ENCODE peak calls at places on chromosomes 4 and X, in seven cellular contexts. One of them, this sample, is unnamed.

GRCh38 chrX:151702741-151703352 is 7.6 kb downstream of the PRRG3 start:
- DNase-seq in NCI-H1092: no peak
- DNase-seq in RPMI7951: no peak
- DNase-seq in head of caudate nucleus: no peak
- DNase-seq in HT1080: no peak
- DNase-seq in amygdala: no peak
- DNase-seq in chondrocyte: no peak
- DNase-seq in this sample: no peak

GRCh38 chr4:125390126-125390525 is 75.4 kb downstream of the FAT4 start:
- DNase-seq in amygdala: no peak
- DNase-seq in RPMI7951: peak
- DNase-seq in NCI-H1092: no peak
- DNase-seq in head of caudate nucleus: no peak
- DNase-seq in chondrocyte: no peak
- DNase-seq in HT1080: peak
- DNase-seq in this sample: no peak

GRCh38 chr4:169009281-169010124 is 552 bp downstream of the CBR4 start:
- DNase-seq in chondrocyte: no peak
- DNase-seq in HT1080: peak
- DNase-seq in amygdala: peak
- DNase-seq in RPMI7951: peak
- DNase-seq in NCI-H1092: peak
- DNase-seq in head of caudate nucleus: peak
- DNase-seq in this sample: peak

GRCh38 chr4:64271601-64272081 is 137.6 kb downstream of the TECRL start:
- DNase-seq in NCI-H1092: no peak
- DNase-seq in chondrocyte: no peak
- DNase-seq in amygdala: no peak
- DNase-seq in HT1080: peak
- DNase-seq in head of caudate nucleus: no peak
- DNase-seq in RPMI7951: peak
- DNase-seq in this sample: no peak

GRCh38 chr4:993111-994029 is at the start of gene SLC26A1:
- DNase-seq in amygdala: no peak
- DNase-seq in NCI-H1092: no peak
- DNase-seq in head of caudate nucleus: no peak
- DNase-seq in HT1080: no peak
- DNase-seq in chondrocyte: no peak
- DNase-seq in RPMI7951: no peak
- DNase-seq in this sample: no peak

GRCh38 chr4:111806331-111806730 is 338.9 kb upstream of the FAM241A start:
- DNase-seq in NCI-H1092: no peak
- DNase-seq in HT1080: peak
- DNase-seq in RPMI7951: no peak
- DNase-seq in head of caudate nucleus: no peak
- DNase-seq in amygdala: no peak
- DNase-seq in chondrocyte: no peak
- DNase-seq in this sample: no peak

GRCh38 chr4:110049951-110050925 is 137.6 kb downstream of the EGF start:
- DNase-seq in amygdala: peak
- DNase-seq in HT1080: peak
- DNase-seq in RPMI7951: peak
- DNase-seq in NCI-H1092: peak
- DNase-seq in head of caudate nucleus: peak
- DNase-seq in chondrocyte: no peak
- DNase-seq in this sample: no peak

GRCh38 chrX:148522006-148522405 is 21.6 kb downstream of the AFF2 start:
- DNase-seq in head of caudate nucleus: no peak
- DNase-seq in HT1080: no peak
- DNase-seq in NCI-H1092: no peak
- DNase-seq in RPMI7951: no peak
- DNase-seq in chondrocyte: no peak
- DNase-seq in amygdala: no peak
- DNase-seq in this sample: no peak

GRCh38 chr4:144787365-144788263 is 141.7 kb downstream of the HHIP start:
- DNase-seq in HT1080: peak
- DNase-seq in chondrocyte: no peak
- DNase-seq in amygdala: no peak
- DNase-seq in head of caudate nucleus: no peak
- DNase-seq in NCI-H1092: no peak
- DNase-seq in RPMI7951: peak
- DNase-seq in this sample: no peak

GRCh38 chrX:153934473-153935325 is at the start of gene NAA10:
- DNase-seq in amygdala: peak
- DNase-seq in HT1080: peak
- DNase-seq in RPMI7951: peak
- DNase-seq in chondrocyte: no peak
- DNase-seq in NCI-H1092: peak
- DNase-seq in head of caudate nucleus: peak
- DNase-seq in this sample: peak

GRCh38 chr4:186486172-186486571 is 69.2 kb downstream of the MTNR1A start:
- DNase-seq in RPMI7951: peak
- DNase-seq in HT1080: no peak
- DNase-seq in NCI-H1092: no peak
- DNase-seq in head of caudate nucleus: no peak
- DNase-seq in chondrocyte: no peak
- DNase-seq in amygdala: peak
- DNase-seq in this sample: no peak

GRCh38 chr4:145788765-145789164 is 108.8 kb downstream of the C4orf51 start:
- DNase-seq in NCI-H1092: no peak
- DNase-seq in head of caudate nucleus: no peak
- DNase-seq in HT1080: no peak
- DNase-seq in amygdala: no peak
- DNase-seq in chondrocyte: no peak
- DNase-seq in RPMI7951: no peak
- DNase-seq in this sample: no peak

GRCh38 chr4:102869569-102870227 is 906 bp downstream of the CISD2 start:
- DNase-seq in RPMI7951: no peak
- DNase-seq in NCI-H1092: no peak
- DNase-seq in amygdala: peak
- DNase-seq in HT1080: no peak
- DNase-seq in chondrocyte: no peak
- DNase-seq in head of caudate nucleus: peak
- DNase-seq in this sample: peak

GRCh38 chr4:165011403-165011802 is 20.4 kb upstream of the TRIM60 start:
- DNase-seq in amygdala: no peak
- DNase-seq in chondrocyte: no peak
- DNase-seq in RPMI7951: peak
- DNase-seq in HT1080: no peak
- DNase-seq in head of caudate nucleus: no peak
- DNase-seq in NCI-H1092: no peak
- DNase-seq in this sample: no peak

GRCh38 chrX:18424482-18425198 is 768 bp upstream of the CDKL5 start:
- DNase-seq in head of caudate nucleus: peak
- DNase-seq in chondrocyte: no peak
- DNase-seq in NCI-H1092: peak
- DNase-seq in amygdala: peak
- DNase-seq in HT1080: peak
- DNase-seq in RPMI7951: peak
- DNase-seq in this sample: peak

GRCh38 chr4:14336656-14337055 is 665.6 kb upstream of the CPEB2 start:
- DNase-seq in HT1080: peak
- DNase-seq in NCI-H1092: no peak
- DNase-seq in head of caudate nucleus: no peak
- DNase-seq in chondrocyte: no peak
- DNase-seq in amygdala: no peak
- DNase-seq in RPMI7951: peak
- DNase-seq in this sample: no peak

GRCh38 chr4:182504440-182504839 is 261.2 kb downstream of the TENM3 start:
- DNase-seq in head of caudate nucleus: no peak
- DNase-seq in HT1080: no peak
- DNase-seq in chondrocyte: no peak
- DNase-seq in amygdala: no peak
- DNase-seq in RPMI7951: no peak
- DNase-seq in NCI-H1092: no peak
- DNase-seq in this sample: no peak

GRCh38 chr4:70505152-70505748 is 13.1 kb upstream of the AMTN start:
- DNase-seq in chondrocyte: no peak
- DNase-seq in NCI-H1092: peak
- DNase-seq in amygdala: peak
- DNase-seq in head of caudate nucleus: peak
- DNase-seq in HT1080: peak
- DNase-seq in RPMI7951: peak
- DNase-seq in this sample: no peak

GRCh38 chrX:1357993-1358392 is 21.4 kb downstream of the IL3RA start:
- DNase-seq in RPMI7951: no peak
- DNase-seq in amygdala: no peak
- DNase-seq in chondrocyte: peak
- DNase-seq in head of caudate nucleus: no peak
- DNase-seq in HT1080: no peak
- DNase-seq in NCI-H1092: no peak
- DNase-seq in this sample: peak

GRCh38 chr4:108172231-108172779 is 3.6 kb upstream of the LEF1 start:
- DNase-seq in chondrocyte: no peak
- DNase-seq in amygdala: no peak
- DNase-seq in HT1080: no peak
- DNase-seq in NCI-H1092: peak
- DNase-seq in RPMI7951: peak
- DNase-seq in head of caudate nucleus: no peak
- DNase-seq in this sample: no peak

GRCh38 chr4:140839888-140840790 is 84.0 kb upstream of the TBC1D9 start:
- DNase-seq in RPMI7951: no peak
- DNase-seq in NCI-H1092: no peak
- DNase-seq in head of caudate nucleus: no peak
- DNase-seq in HT1080: no peak
- DNase-seq in amygdala: no peak
- DNase-seq in chondrocyte: no peak
- DNase-seq in this sample: no peak

GRCh38 chr4:15186149-15186548 is 183.9 kb downstream of the CPEB2 start:
- DNase-seq in amygdala: no peak
- DNase-seq in HT1080: peak
- DNase-seq in chondrocyte: no peak
- DNase-seq in head of caudate nucleus: no peak
- DNase-seq in NCI-H1092: peak
- DNase-seq in RPMI7951: no peak
- DNase-seq in this sample: no peak

GRCh38 chr4:476501-476900 is 22.5 kb downstream of the ZNF721 start:
- DNase-seq in NCI-H1092: no peak
- DNase-seq in chondrocyte: no peak
- DNase-seq in HT1080: peak
- DNase-seq in head of caudate nucleus: no peak
- DNase-seq in amygdala: no peak
- DNase-seq in RPMI7951: peak
- DNase-seq in this sample: no peak

GRCh38 chr4:179751669-179752068 is 2309.4 kb upstream of the AGA start:
- DNase-seq in chondrocyte: no peak
- DNase-seq in HT1080: no peak
- DNase-seq in amygdala: no peak
- DNase-seq in RPMI7951: no peak
- DNase-seq in head of caudate nucleus: no peak
- DNase-seq in NCI-H1092: no peak
- DNase-seq in this sample: no peak

GRCh38 chrX:101080326-101080725 is 1.6 kb downstream of the TMEM35A start:
- DNase-seq in head of caudate nucleus: no peak
- DNase-seq in amygdala: no peak
- DNase-seq in chondrocyte: no peak
- DNase-seq in NCI-H1092: no peak
- DNase-seq in HT1080: no peak
- DNase-seq in RPMI7951: no peak
- DNase-seq in this sample: no peak

GRCh38 chr4:177070533-177070932 is 239.1 kb upstream of the NEIL3 start:
- DNase-seq in HT1080: no peak
- DNase-seq in NCI-H1092: no peak
- DNase-seq in head of caudate nucleus: no peak
- DNase-seq in amygdala: no peak
- DNase-seq in chondrocyte: no peak
- DNase-seq in RPMI7951: no peak
- DNase-seq in this sample: no peak

GRCh38 chr4:80266267-80266901 is at the start of gene FGF5:
- DNase-seq in RPMI7951: peak
- DNase-seq in head of caudate nucleus: no peak
- DNase-seq in chondrocyte: peak
- DNase-seq in NCI-H1092: peak
- DNase-seq in amygdala: peak
- DNase-seq in HT1080: peak
- DNase-seq in this sample: peak

GRCh38 chrX:9880912-9881311 is 86.2 kb upstream of the CLDN34 start:
- DNase-seq in amygdala: no peak
- DNase-seq in RPMI7951: no peak
- DNase-seq in chondrocyte: no peak
- DNase-seq in head of caudate nucleus: no peak
- DNase-seq in HT1080: no peak
- DNase-seq in NCI-H1092: no peak
- DNase-seq in this sample: no peak

GRCh38 chr4:84451546-84451945 is 47.5 kb downstream of the NKX6-1 start:
- DNase-seq in head of caudate nucleus: no peak
- DNase-seq in NCI-H1092: no peak
- DNase-seq in chondrocyte: no peak
- DNase-seq in RPMI7951: peak
- DNase-seq in amygdala: no peak
- DNase-seq in HT1080: peak
- DNase-seq in this sample: no peak

GRCh38 chr4:107740381-107740780 is 20.3 kb upstream of the PAPSS1 start:
- DNase-seq in NCI-H1092: no peak
- DNase-seq in head of caudate nucleus: no peak
- DNase-seq in chondrocyte: no peak
- DNase-seq in amygdala: no peak
- DNase-seq in RPMI7951: peak
- DNase-seq in HT1080: no peak
- DNase-seq in this sample: no peak

GRCh38 chrX:40434947-40435346 is 145.8 kb upstream of the ATP6AP2 start:
- DNase-seq in HT1080: no peak
- DNase-seq in chondrocyte: no peak
- DNase-seq in head of caudate nucleus: peak
- DNase-seq in amygdala: peak
- DNase-seq in NCI-H1092: peak
- DNase-seq in RPMI7951: no peak
- DNase-seq in this sample: peak

GRCh38 chr4:102168580-102168979 is 176.7 kb downstream of the SLC39A8 start:
- DNase-seq in HT1080: no peak
- DNase-seq in chondrocyte: no peak
- DNase-seq in NCI-H1092: no peak
- DNase-seq in head of caudate nucleus: no peak
- DNase-seq in RPMI7951: no peak
- DNase-seq in amygdala: no peak
- DNase-seq in this sample: no peak

GRCh38 chr4:150355858-150356455 is 226.0 kb upstream of the MAB21L2 start:
- DNase-seq in head of caudate nucleus: no peak
- DNase-seq in chondrocyte: no peak
- DNase-seq in amygdala: no peak
- DNase-seq in NCI-H1092: no peak
- DNase-seq in HT1080: no peak
- DNase-seq in RPMI7951: no peak
- DNase-seq in this sample: no peak

GRCh38 chr4:13920111-13920875 is 292.8 kb upstream of the BOD1L1 start:
- DNase-seq in chondrocyte: no peak
- DNase-seq in NCI-H1092: no peak
- DNase-seq in RPMI7951: no peak
- DNase-seq in head of caudate nucleus: peak
- DNase-seq in amygdala: no peak
- DNase-seq in HT1080: no peak
- DNase-seq in this sample: no peak

GRCh38 chr4:182823576-182823975 is 93.6 kb downstream of the DCTD start:
- DNase-seq in head of caudate nucleus: no peak
- DNase-seq in HT1080: no peak
- DNase-seq in RPMI7951: no peak
- DNase-seq in amygdala: no peak
- DNase-seq in chondrocyte: no peak
- DNase-seq in NCI-H1092: no peak
- DNase-seq in this sample: no peak

GRCh38 chr4:101790521-101791188 is at the start of gene BANK1:
- DNase-seq in HT1080: no peak
- DNase-seq in head of caudate nucleus: no peak
- DNase-seq in RPMI7951: no peak
- DNase-seq in chondrocyte: peak
- DNase-seq in NCI-H1092: peak
- DNase-seq in amygdala: peak
- DNase-seq in this sample: peak

GRCh38 chr4:142367326-142368188 is 478.5 kb downstream of the INPP4B start:
- DNase-seq in RPMI7951: no peak
- DNase-seq in chondrocyte: no peak
- DNase-seq in head of caudate nucleus: no peak
- DNase-seq in HT1080: no peak
- DNase-seq in amygdala: no peak
- DNase-seq in NCI-H1092: no peak
- DNase-seq in this sample: no peak

GRCh38 chr4:38654273-38654672 is 9.7 kb upstream of the KLF3 start:
- DNase-seq in amygdala: no peak
- DNase-seq in RPMI7951: no peak
- DNase-seq in HT1080: no peak
- DNase-seq in head of caudate nucleus: no peak
- DNase-seq in NCI-H1092: no peak
- DNase-seq in chondrocyte: no peak
- DNase-seq in this sample: no peak

This sample was measured in aorta.